ENCODE peak calls at places on chromosomes 2 and 18, in four cellular contexts. A is prostate gland, F is right cardiac atrium, C is HCT116. R is an unnamed sample.

GRCh38 chr2:25528173-25528572 is 145.2 kb downstream of the DTNB start:
- DNase-seq in A (no peak), F (no peak), C (no peak), R (no peak)

GRCh38 chr18:76363451-76364120 is 131.5 kb downstream of the ZNF516 start:
- DNase-seq in A (no peak), F (no peak), C (no peak), R (no peak)

GRCh38 chr18:48024009-48024512 is 93.6 kb upstream of the SMAD2 start:
- DNase-seq in A (no peak), F (peak; percentile 13), C (no peak), R (no peak)

GRCh38 chr2:55089716-55090115 is 39.5 kb upstream of the RTN4 start:
- DNase-seq in A (no peak), F (no peak), C (no peak), R (no peak)

GRCh38 chr2:40147360-40147759 is 304.5 kb downstream of the SLC8A1 start:
- DNase-seq in A (no peak), F (no peak), C (no peak), R (no peak)

GRCh38 chr2:48479923-48480322 is 50.0 kb upstream of the STON1 start:
- DNase-seq in A (no peak), F (no peak), C (no peak), R (no peak)

GRCh38 chr2:170660406-170660805 is 54.7 kb upstream of the SP5 start:
- DNase-seq in A (no peak), F (no peak), C (no peak), R (no peak)

GRCh38 chr2:201261471-201261870 is 1.1 kb downstream of the CASP8 start:
- DNase-seq in A (no peak), F (no peak), C (no peak), R (peak; percentile 42)

GRCh38 chr2:29250977-29251376 is 135.8 kb downstream of the CLIP4 start:
- DNase-seq in A (no peak), F (no peak), C (no peak), R (no peak)

GRCh38 chr2:36549063-36549662 is 48.8 kb downstream of the FEZ2 start:
- DNase-seq in A (no peak), F (no peak), C (no peak), R (no peak)

GRCh38 chr2:174072857-174073256 is 107.7 kb upstream of the SP3 start:
- DNase-seq in A (no peak), F (no peak), C (no peak), R (no peak)

GRCh38 chr2:1170711-1171110 is 220.1 kb downstream of the SNTG2 start:
- DNase-seq in A (no peak), F (no peak), C (no peak), R (no peak)

GRCh38 chr2:1169291-1169949 is 218.8 kb downstream of the SNTG2 start:
- DNase-seq in A (no peak), F (no peak), C (no peak), R (no peak)

GRCh38 chr2:1173528-1173927 is 222.9 kb downstream of the SNTG2 start:
- DNase-seq in A (no peak), F (no peak), C (no peak), R (no peak)

GRCh38 chr2:1168856-1169255 is 218.2 kb downstream of the SNTG2 start:
- DNase-seq in A (no peak), F (no peak), C (no peak), R (no peak)

DNA sequence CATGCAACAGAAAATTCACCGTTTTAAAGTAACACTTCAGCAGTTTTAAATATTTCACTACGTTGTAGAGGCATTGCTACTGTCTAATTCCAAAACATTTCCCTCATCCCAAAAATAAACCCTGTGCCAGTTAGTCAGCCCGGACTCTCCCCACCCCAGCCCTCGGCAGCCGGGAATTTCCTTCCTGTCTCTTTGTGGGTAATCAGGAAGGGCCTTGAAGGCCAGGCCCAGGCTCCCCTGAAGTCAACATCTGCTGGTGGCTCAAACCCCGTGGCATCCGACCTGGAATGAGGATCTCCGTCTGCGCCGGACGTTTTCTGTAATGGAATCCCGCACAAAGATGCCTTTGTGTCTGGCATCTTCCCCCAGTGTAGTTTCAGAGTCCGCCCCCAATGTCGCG is 219.6 kb downstream of the SNTG2 start:
- DNase-seq in A (no peak), F (no peak), C (no peak), R (no peak)
- H3K9me3 ChIP-seq in A (no peaks in the 10 kb centered on the region), F (no peaks in the 10 kb centered on the region), C (no peaks in the 10 kb centered on the region), R (no peaks in the 10 kb centered on the region)

GRCh38 chr2:121608367-121608766 is 40.9 kb downstream of the CLASP1 start:
- DNase-seq in A (no peak), F (no peak), C (no peak), R (no peak)

GRCh38 chr2:121613774-121614173 is 35.5 kb downstream of the CLASP1 start:
- DNase-seq in A (no peak), F (no peak), C (no peak), R (no peak)

GRCh38 chr2:121613152-121613551 is 36.1 kb downstream of the CLASP1 start:
- DNase-seq in A (no peak), F (no peak), C (no peak), R (no peak)

GRCh38 chr2:121608967-121609366 is 40.3 kb downstream of the CLASP1 start:
- DNase-seq in A (no peak), F (no peak), C (no peak), R (no peak)

GRCh38 chr2:121611730-121612705 is 37.2 kb downstream of the CLASP1 start:
- DNase-seq in A (no peak), F (no peak), C (no peak), R (no peak)
- H3K9me3 ChIP-seq in A (no peaks in the 10 kb centered on the region), F (no peaks in the 10 kb centered on the region), C (no peaks in the 10 kb centered on the region), R (no peaks in the 10 kb centered on the region)

GRCh38 chr2:45003586-45004568 is 5.4 kb downstream of the SIX2 start:
- DNase-seq in A (no peak), F (no peak), C (no peak), R (no peak)

GRCh38 chr2:45000921-45001628 is 8.2 kb downstream of the SIX2 start:
- DNase-seq in A (no peak), F (no peak), C (no peak), R (no peak)

GRCh38 chr2:45004569-45005181 is 4.6 kb downstream of the SIX2 start:
- DNase-seq in A (no peak), F (no peak), C (no peak), R (no peak)

GRCh38 chr2:45001629-45002385 is 7.4 kb downstream of the SIX2 start:
- DNase-seq in A (no peak), F (no peak), C (no peak), R (no peak)

DNA sequence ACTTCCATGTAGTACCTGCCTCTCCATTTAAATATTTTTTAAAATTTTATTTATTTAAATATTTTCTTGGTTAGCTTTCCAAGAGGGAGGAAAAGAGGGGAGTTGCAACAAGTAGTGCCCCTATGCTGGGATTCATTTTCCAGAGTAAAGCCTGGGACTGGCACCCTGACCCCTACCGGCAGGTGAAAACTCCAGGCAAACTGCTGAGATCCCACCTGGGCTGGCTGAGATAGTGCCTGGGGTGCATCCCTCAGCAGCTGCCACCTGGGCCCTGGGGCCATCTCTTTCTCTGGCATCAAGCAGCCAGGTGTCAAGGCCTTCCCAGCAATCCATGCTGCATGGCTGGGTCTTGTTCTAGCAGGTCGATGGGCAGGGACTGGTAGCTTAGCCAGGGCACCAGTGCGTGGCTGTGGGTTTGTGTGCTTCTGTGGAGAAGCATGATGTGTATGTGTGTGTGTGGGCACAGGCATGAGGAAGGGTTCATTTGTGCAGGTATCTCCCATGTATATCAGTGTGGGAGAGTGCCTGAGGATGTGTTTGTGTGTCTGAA is 6.5 kb downstream of the SIX2 start:
- DNase-seq in A (no peak), F (no peak), C (no peak), R (no peak)
- H3K9me3 ChIP-seq in A (no peaks in the 10 kb centered on the region), F (no peaks in the 10 kb centered on the region), C (no peaks in the 10 kb centered on the region), R (no peaks in the 10 kb centered on the region)

GRCh38 chr2:13035866-13036265 is 319.1 kb downstream of the TRIB2 start:
- DNase-seq in A (no peak), F (no peak), C (no peak), R (no peak)

GRCh38 chr2:13034861-13035260 is 318.1 kb downstream of the TRIB2 start:
- DNase-seq in A (no peak), F (no peak), C (no peak), R (no peak)

GRCh38 chr2:13040043-13040442 is 323.3 kb downstream of the TRIB2 start:
- DNase-seq in A (no peak), F (no peak), C (no peak), R (no peak)
- H3K9me3 ChIP-seq in A (no peaks in the 10 kb centered on the region), F (no peaks in the 10 kb centered on the region), C (no peaks in the 10 kb centered on the region), R (peaks cover 3% of the 10 kb centered on the region)

DNA sequence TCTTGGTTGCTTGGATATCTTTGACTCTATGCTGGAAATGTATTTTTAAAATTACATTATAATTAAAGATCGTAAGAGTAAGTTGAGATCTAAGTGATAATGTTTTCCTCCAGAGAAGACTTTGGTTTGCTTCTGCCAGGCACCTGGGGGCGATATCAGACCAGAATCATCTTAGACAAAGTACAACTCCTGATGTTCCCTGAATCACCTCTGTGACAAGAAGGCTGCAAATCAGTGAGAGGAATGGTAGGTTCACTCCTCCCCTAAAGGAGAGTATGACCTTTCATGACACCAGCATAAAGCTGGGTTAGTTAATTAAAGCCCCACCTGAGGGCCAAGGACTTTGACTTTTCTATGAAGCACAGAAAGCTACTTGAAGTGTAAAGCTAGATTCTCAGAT is 114.4 kb upstream of the DTNA start:
- DNase-seq in A (no peak), F (no peak), C (peak; percentile 28), R (no peak)
- H3K9me3 ChIP-seq in A (no peaks in the 10 kb centered on the region), F (no peaks in the 10 kb centered on the region), C (no peaks in the 10 kb centered on the region), R (no peaks in the 10 kb centered on the region)